ENCODE peak calls at places on chromosomes 7 and 10, in ten cellular contexts. One of them, this sample, is unnamed.

GRCh38 chr7:133693281-133693680 is 433.9 kb upstream of the LRGUK start:
- DNase-seq in suprapubic skin: no peak
- DNase-seq in GM06990: no peak
- DNase-seq in kidney epithelial cell: no peak
- DNase-seq in fibroblast of lung: no peak
- DNase-seq in tibial nerve: no peak
- DNase-seq in tibial artery: no peak
- DNase-seq in bronchial epithelial cell: no peak
- DNase-seq in HFFc6: no peak
- DNase-seq in lower lobe of right lung: no peak
- DNase-seq in this sample: no peak

GRCh38 chr7:11540271-11540761 is 291.7 kb downstream of the THSD7A start:
- DNase-seq in suprapubic skin: no peak
- DNase-seq in GM06990: no peak
- DNase-seq in kidney epithelial cell: no peak
- DNase-seq in fibroblast of lung: peak
- DNase-seq in tibial nerve: peak
- DNase-seq in tibial artery: no peak
- DNase-seq in bronchial epithelial cell: peak
- DNase-seq in HFFc6: no peak
- DNase-seq in lower lobe of right lung: no peak
- DNase-seq in this sample: no peak

GRCh38 chr10:22229756-22230330 is 12.0 kb upstream of the EBLN1 start:
- DNase-seq in suprapubic skin: no peak
- DNase-seq in GM06990: no peak
- DNase-seq in kidney epithelial cell: no peak
- DNase-seq in fibroblast of lung: peak
- DNase-seq in tibial nerve: no peak
- DNase-seq in tibial artery: no peak
- DNase-seq in bronchial epithelial cell: no peak
- DNase-seq in HFFc6: no peak
- DNase-seq in lower lobe of right lung: no peak
- DNase-seq in this sample: no peak

GRCh38 chr10:34721201-34721840 is 93.8 kb downstream of the PARD3 start:
- DNase-seq in suprapubic skin: no peak
- DNase-seq in GM06990: no peak
- DNase-seq in kidney epithelial cell: no peak
- DNase-seq in fibroblast of lung: peak
- DNase-seq in tibial nerve: no peak
- DNase-seq in tibial artery: no peak
- DNase-seq in bronchial epithelial cell: peak
- DNase-seq in HFFc6: peak
- DNase-seq in lower lobe of right lung: no peak
- DNase-seq in this sample: no peak

GRCh38 chr7:155456772-155457543 is 971 bp upstream of the EN2 start:
- DNase-seq in suprapubic skin: no peak
- DNase-seq in GM06990: no peak
- DNase-seq in kidney epithelial cell: no peak
- DNase-seq in fibroblast of lung: peak
- DNase-seq in tibial nerve: peak
- DNase-seq in tibial artery: peak
- DNase-seq in bronchial epithelial cell: peak
- DNase-seq in HFFc6: no peak
- DNase-seq in lower lobe of right lung: no peak
- DNase-seq in this sample: peak

GRCh38 chr7:148753224-148753623 is 54.5 kb downstream of the CUL1 start:
- DNase-seq in suprapubic skin: no peak
- DNase-seq in GM06990: no peak
- DNase-seq in kidney epithelial cell: no peak
- DNase-seq in fibroblast of lung: peak
- DNase-seq in tibial nerve: no peak
- DNase-seq in tibial artery: no peak
- DNase-seq in bronchial epithelial cell: no peak
- DNase-seq in HFFc6: no peak
- DNase-seq in lower lobe of right lung: no peak
- DNase-seq in this sample: no peak

GRCh38 chr7:43475983-43476382 is 106.9 kb upstream of the STK17A start:
- DNase-seq in suprapubic skin: no peak
- DNase-seq in GM06990: no peak
- DNase-seq in kidney epithelial cell: no peak
- DNase-seq in fibroblast of lung: no peak
- DNase-seq in tibial nerve: no peak
- DNase-seq in tibial artery: no peak
- DNase-seq in bronchial epithelial cell: no peak
- DNase-seq in HFFc6: no peak
- DNase-seq in lower lobe of right lung: no peak
- DNase-seq in this sample: no peak

GRCh38 chr7:31883761-31884164 is 186.4 kb downstream of the PDE1C start:
- DNase-seq in suprapubic skin: no peak
- DNase-seq in GM06990: peak
- DNase-seq in kidney epithelial cell: no peak
- DNase-seq in fibroblast of lung: peak
- DNase-seq in tibial nerve: no peak
- DNase-seq in tibial artery: no peak
- DNase-seq in bronchial epithelial cell: peak
- DNase-seq in HFFc6: no peak
- DNase-seq in lower lobe of right lung: no peak
- DNase-seq in this sample: no peak

GRCh38 chr7:150330211-150330885 is 7.0 kb upstream of the ACTR3C start:
- DNase-seq in suprapubic skin: no peak
- DNase-seq in GM06990: no peak
- DNase-seq in kidney epithelial cell: no peak
- DNase-seq in fibroblast of lung: no peak
- DNase-seq in tibial nerve: no peak
- DNase-seq in tibial artery: no peak
- DNase-seq in bronchial epithelial cell: no peak
- DNase-seq in HFFc6: no peak
- DNase-seq in lower lobe of right lung: no peak
- DNase-seq in this sample: no peak

GRCh38 chr7:150327308-150327707 is 4.0 kb upstream of the ACTR3C start:
- DNase-seq in suprapubic skin: no peak
- DNase-seq in GM06990: no peak
- DNase-seq in kidney epithelial cell: no peak
- DNase-seq in fibroblast of lung: no peak
- DNase-seq in tibial nerve: no peak
- DNase-seq in tibial artery: no peak
- DNase-seq in bronchial epithelial cell: no peak
- DNase-seq in HFFc6: no peak
- DNase-seq in lower lobe of right lung: no peak
- DNase-seq in this sample: no peak

GRCh38 chr7:150332852-150333635 is 8.4 kb downstream of the RARRES2 start:
- DNase-seq in suprapubic skin: no peak
- DNase-seq in GM06990: no peak
- DNase-seq in kidney epithelial cell: no peak
- DNase-seq in fibroblast of lung: no peak
- DNase-seq in tibial nerve: no peak
- DNase-seq in tibial artery: no peak
- DNase-seq in bronchial epithelial cell: no peak
- DNase-seq in HFFc6: no peak
- DNase-seq in lower lobe of right lung: no peak
- DNase-seq in this sample: no peak

GRCh38 chr7:150326657-150327268 is 3.4 kb upstream of the ACTR3C start:
- DNase-seq in suprapubic skin: no peak
- DNase-seq in GM06990: no peak
- DNase-seq in kidney epithelial cell: no peak
- DNase-seq in fibroblast of lung: no peak
- DNase-seq in tibial nerve: no peak
- DNase-seq in tibial artery: no peak
- DNase-seq in bronchial epithelial cell: no peak
- DNase-seq in HFFc6: no peak
- DNase-seq in lower lobe of right lung: no peak
- DNase-seq in this sample: no peak

DNA sequence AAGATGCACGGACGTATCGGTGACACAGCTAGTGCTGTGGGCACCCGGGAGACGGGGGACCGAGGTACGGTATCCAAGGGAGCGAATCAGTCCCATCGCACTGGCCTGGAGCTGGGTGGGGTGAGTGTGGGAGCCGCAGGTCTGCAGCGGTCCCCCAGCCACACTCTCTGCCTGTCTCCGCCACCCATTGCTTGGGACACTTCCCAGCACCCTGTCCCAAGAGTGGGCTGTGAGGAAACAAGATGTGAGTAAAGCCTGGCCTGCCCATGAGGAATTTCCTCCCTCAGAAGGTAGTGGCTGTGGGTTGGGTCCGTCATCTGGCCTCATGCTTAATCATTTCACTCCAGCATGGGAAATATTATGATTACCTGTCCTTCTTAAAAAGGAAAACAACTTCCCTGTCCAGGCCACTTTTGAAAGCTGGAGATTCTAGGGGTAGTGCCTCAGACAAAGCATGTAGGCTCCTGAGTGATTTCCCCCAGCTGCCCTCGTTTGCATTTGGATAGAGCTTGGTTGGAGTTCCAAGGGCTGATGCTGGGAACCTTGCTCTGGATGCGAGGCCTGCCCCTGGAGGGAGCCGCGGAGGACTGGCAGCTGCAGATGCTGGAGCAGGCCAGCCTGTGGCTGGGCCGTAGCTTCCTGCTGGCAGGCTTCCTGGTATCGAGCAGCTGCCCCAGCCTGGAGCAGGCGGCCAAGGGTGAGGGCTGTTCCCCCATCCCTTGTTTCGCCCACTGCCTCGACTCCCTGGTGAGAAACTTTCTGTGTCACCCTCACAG is 6.2 kb upstream of the ACTR3C start:
- DNase-seq in suprapubic skin: no peak
- DNase-seq in GM06990: no peak
- DNase-seq in kidney epithelial cell: no peak
- DNase-seq in fibroblast of lung: no peak
- DNase-seq in tibial nerve: no peak
- DNase-seq in tibial artery: no peak
- DNase-seq in bronchial epithelial cell: no peak
- DNase-seq in HFFc6: no peak
- DNase-seq in lower lobe of right lung: no peak
- DNase-seq in this sample: no peak
- TF ChIP-seq CTCF in suprapubic skin: no peak
- TF ChIP-seq CTCF in GM06990: no peak
- TF ChIP-seq CTCF in kidney epithelial cell: no peak
- TF ChIP-seq CTCF in fibroblast of lung: no peak
- TF ChIP-seq CTCF in tibial nerve: no peak
- TF ChIP-seq CTCF in tibial artery: no peak
- TF ChIP-seq CTCF in bronchial epithelial cell: no peak
- TF ChIP-seq CTCF in HFFc6: no peak
- TF ChIP-seq CTCF in lower lobe of right lung: no peak
- TF ChIP-seq CTCF in this sample: no peak

GRCh38 chr7:106888204-106888603 is 23.1 kb downstream of the PIK3CG start:
- DNase-seq in suprapubic skin: no peak
- DNase-seq in GM06990: no peak
- DNase-seq in kidney epithelial cell: no peak
- DNase-seq in fibroblast of lung: no peak
- DNase-seq in tibial nerve: no peak
- DNase-seq in tibial artery: no peak
- DNase-seq in bronchial epithelial cell: no peak
- DNase-seq in HFFc6: no peak
- DNase-seq in lower lobe of right lung: no peak
- DNase-seq in this sample: no peak

GRCh38 chr7:106895246-106895864 is 30.3 kb downstream of the PIK3CG start:
- DNase-seq in suprapubic skin: no peak
- DNase-seq in GM06990: peak
- DNase-seq in kidney epithelial cell: no peak
- DNase-seq in fibroblast of lung: no peak
- DNase-seq in tibial nerve: no peak
- DNase-seq in tibial artery: no peak
- DNase-seq in bronchial epithelial cell: no peak
- DNase-seq in HFFc6: no peak
- DNase-seq in lower lobe of right lung: no peak
- DNase-seq in this sample: no peak

GRCh38 chr7:106890952-106891351 is 25.9 kb downstream of the PIK3CG start:
- DNase-seq in suprapubic skin: no peak
- DNase-seq in GM06990: no peak
- DNase-seq in kidney epithelial cell: no peak
- DNase-seq in fibroblast of lung: no peak
- DNase-seq in tibial nerve: no peak
- DNase-seq in tibial artery: no peak
- DNase-seq in bronchial epithelial cell: no peak
- DNase-seq in HFFc6: no peak
- DNase-seq in lower lobe of right lung: no peak
- DNase-seq in this sample: no peak

GRCh38 chr7:106893591-106893990 is 28.5 kb downstream of the PIK3CG start:
- DNase-seq in suprapubic skin: no peak
- DNase-seq in GM06990: no peak
- DNase-seq in kidney epithelial cell: no peak
- DNase-seq in fibroblast of lung: no peak
- DNase-seq in tibial nerve: no peak
- DNase-seq in tibial artery: no peak
- DNase-seq in bronchial epithelial cell: peak
- DNase-seq in HFFc6: no peak
- DNase-seq in lower lobe of right lung: no peak
- DNase-seq in this sample: no peak

GRCh38 chr7:106891545-106892410 is 26.7 kb downstream of the PIK3CG start:
- DNase-seq in suprapubic skin: no peak
- DNase-seq in GM06990: no peak
- DNase-seq in kidney epithelial cell: no peak
- DNase-seq in fibroblast of lung: no peak
- DNase-seq in tibial nerve: no peak
- DNase-seq in tibial artery: no peak
- DNase-seq in bronchial epithelial cell: peak
- DNase-seq in HFFc6: no peak
- DNase-seq in lower lobe of right lung: no peak
- DNase-seq in this sample: no peak
- TF ChIP-seq CTCF in suprapubic skin: no peak
- TF ChIP-seq CTCF in GM06990: peak
- TF ChIP-seq CTCF in kidney epithelial cell: no peak
- TF ChIP-seq CTCF in fibroblast of lung: no peak
- TF ChIP-seq CTCF in tibial nerve: no peak
- TF ChIP-seq CTCF in tibial artery: no peak
- TF ChIP-seq CTCF in bronchial epithelial cell: no peak
- TF ChIP-seq CTCF in HFFc6: peak
- TF ChIP-seq CTCF in lower lobe of right lung: no peak
- TF ChIP-seq CTCF in this sample: no peak

GRCh38 chr10:99620713-99621453 is 644 bp upstream of the SLC25A28 start:
- DNase-seq in suprapubic skin: peak
- DNase-seq in GM06990: peak
- DNase-seq in kidney epithelial cell: peak
- DNase-seq in fibroblast of lung: peak
- DNase-seq in tibial nerve: peak
- DNase-seq in tibial artery: peak
- DNase-seq in bronchial epithelial cell: peak
- DNase-seq in HFFc6: peak
- DNase-seq in lower lobe of right lung: peak
- DNase-seq in this sample: peak
- TF ChIP-seq CTCF in suprapubic skin: no peak
- TF ChIP-seq CTCF in GM06990: no peak
- TF ChIP-seq CTCF in kidney epithelial cell: no peak
- TF ChIP-seq CTCF in fibroblast of lung: no peak
- TF ChIP-seq CTCF in tibial nerve: peak
- TF ChIP-seq CTCF in tibial artery: peak
- TF ChIP-seq CTCF in bronchial epithelial cell: no peak
- TF ChIP-seq CTCF in HFFc6: no peak
- TF ChIP-seq CTCF in lower lobe of right lung: peak
- TF ChIP-seq CTCF in this sample: no peak

GRCh38 chr10:61731638-61732037 is 68.9 kb downstream of the CABCOCO1 start:
- DNase-seq in suprapubic skin: no peak
- DNase-seq in GM06990: no peak
- DNase-seq in kidney epithelial cell: no peak
- DNase-seq in fibroblast of lung: no peak
- DNase-seq in tibial nerve: no peak
- DNase-seq in tibial artery: no peak
- DNase-seq in bronchial epithelial cell: no peak
- DNase-seq in HFFc6: no peak
- DNase-seq in lower lobe of right lung: no peak
- DNase-seq in this sample: no peak

GRCh38 chr10:61730671-61731070 is 67.9 kb downstream of the CABCOCO1 start:
- DNase-seq in suprapubic skin: no peak
- DNase-seq in GM06990: no peak
- DNase-seq in kidney epithelial cell: no peak
- DNase-seq in fibroblast of lung: no peak
- DNase-seq in tibial nerve: no peak
- DNase-seq in tibial artery: no peak
- DNase-seq in bronchial epithelial cell: no peak
- DNase-seq in HFFc6: no peak
- DNase-seq in lower lobe of right lung: no peak
- DNase-seq in this sample: no peak

GRCh38 chr10:61735879-61736278 is 73.2 kb downstream of the CABCOCO1 start:
- DNase-seq in suprapubic skin: no peak
- DNase-seq in GM06990: no peak
- DNase-seq in kidney epithelial cell: no peak
- DNase-seq in fibroblast of lung: no peak
- DNase-seq in tibial nerve: no peak
- DNase-seq in tibial artery: no peak
- DNase-seq in bronchial epithelial cell: no peak
- DNase-seq in HFFc6: no peak
- DNase-seq in lower lobe of right lung: no peak
- DNase-seq in this sample: no peak

GRCh38 chr10:61732635-61733278 is 70.0 kb downstream of the CABCOCO1 start:
- DNase-seq in suprapubic skin: no peak
- DNase-seq in GM06990: no peak
- DNase-seq in kidney epithelial cell: no peak
- DNase-seq in fibroblast of lung: no peak
- DNase-seq in tibial nerve: no peak
- DNase-seq in tibial artery: no peak
- DNase-seq in bronchial epithelial cell: no peak
- DNase-seq in HFFc6: no peak
- DNase-seq in lower lobe of right lung: no peak
- DNase-seq in this sample: no peak

GRCh38 chr10:61733358-61733940 is 70.7 kb downstream of the CABCOCO1 start:
- DNase-seq in suprapubic skin: no peak
- DNase-seq in GM06990: no peak
- DNase-seq in kidney epithelial cell: no peak
- DNase-seq in fibroblast of lung: peak
- DNase-seq in tibial nerve: peak
- DNase-seq in tibial artery: no peak
- DNase-seq in bronchial epithelial cell: peak
- DNase-seq in HFFc6: peak
- DNase-seq in lower lobe of right lung: no peak
- DNase-seq in this sample: no peak
- TF ChIP-seq CTCF in suprapubic skin: peak
- TF ChIP-seq CTCF in GM06990: peak
- TF ChIP-seq CTCF in kidney epithelial cell: peak
- TF ChIP-seq CTCF in fibroblast of lung: peak
- TF ChIP-seq CTCF in tibial nerve: peak
- TF ChIP-seq CTCF in tibial artery: peak
- TF ChIP-seq CTCF in bronchial epithelial cell: peak
- TF ChIP-seq CTCF in HFFc6: peak
- TF ChIP-seq CTCF in lower lobe of right lung: peak
- TF ChIP-seq CTCF in this sample: peak

This sample was measured in type B pancreatic cell.